ENCODE peak calls at places on chromosomes 13 and 19, in four cellular contexts. One of them, this sample, is unnamed.
A peak's percentile ranks its signal among the peaks of the same experiment; 100 is the strongest.

GRCh38 chr13:70188567-70188966 is 80.3 kb upstream of the KLHL1 start:
- DNase-seq in prostate gland: no peak
- DNase-seq in hepatocyte: no peak
- DNase-seq in psoas muscle: no peak
- DNase-seq in this sample: no peak

GRCh38 chr13:74730556-74731331 is 596.5 kb upstream of the KLF12 start:
- DNase-seq in hepatocyte: no peak
- DNase-seq in psoas muscle: no peak
- DNase-seq in prostate gland: no peak
- DNase-seq in this sample: no peak

GRCh38 chr19:53157601-53158000 is 1.3 kb downstream of the ZNF347 start:
- DNase-seq in psoas muscle: no peak
- DNase-seq in hepatocyte: peak; percentile 25
- DNase-seq in prostate gland: peak; percentile 11
- DNase-seq in this sample: no peak

GRCh38 chr19:10228925-10229324 is 2.2 kb downstream of the S1PR2 start:
- DNase-seq in prostate gland: no peak
- DNase-seq in psoas muscle: no peak
- DNase-seq in hepatocyte: peak; percentile 48
- DNase-seq in this sample: no peak

GRCh38 chr13:50950808-50951207 is 41.2 kb downstream of the RNASEH2B start:
- DNase-seq in prostate gland: no peak
- DNase-seq in hepatocyte: no peak
- DNase-seq in psoas muscle: no peak
- DNase-seq in this sample: no peak

GRCh38 chr19:10431254-10431942 is 11.1 kb downstream of the PDE4A start:
- DNase-seq in psoas muscle: peak; percentile 53
- DNase-seq in hepatocyte: no peak
- DNase-seq in prostate gland: no peak
- DNase-seq in this sample: peak; percentile 54

GRCh38 chr13:92074658-92075057 is 676.2 kb downstream of the GPC5 start:
- DNase-seq in psoas muscle: no peak
- DNase-seq in prostate gland: no peak
- DNase-seq in hepatocyte: peak; percentile 35
- DNase-seq in this sample: no peak

GRCh38 chr19:56538761-56539263 is at the start of gene ZFP28:
- DNase-seq in psoas muscle: peak; percentile 85
- DNase-seq in prostate gland: peak; percentile 73
- DNase-seq in hepatocyte: no peak
- DNase-seq in this sample: peak; percentile 69

GRCh38 chr19:55832676-55833075 is 877 bp upstream of the NLRP11 start:
- DNase-seq in hepatocyte: no peak
- DNase-seq in psoas muscle: no peak
- DNase-seq in prostate gland: no peak
- DNase-seq in this sample: no peak

GRCh38 chr19:41799444-41800000 is 3.1 kb downstream of the CEACAM3 start:
- DNase-seq in hepatocyte: no peak
- DNase-seq in prostate gland: peak; percentile 28
- DNase-seq in psoas muscle: no peak
- DNase-seq in this sample: no peak

GRCh38 chr13:28531195-28531955 is 36.4 kb upstream of the FLT1 start:
- DNase-seq in psoas muscle: peak; percentile 45
- DNase-seq in hepatocyte: peak; percentile 44
- DNase-seq in prostate gland: no peak
- DNase-seq in this sample: no peak

GRCh38 chr13:95704510-95704909 is 27.6 kb downstream of the DNAJC3 start:
- DNase-seq in psoas muscle: no peak
- DNase-seq in hepatocyte: no peak
- DNase-seq in prostate gland: no peak
- DNase-seq in this sample: no peak

GRCh38 chr19:13888281-13888680 is 11.3 kb downstream of the NANOS3 start:
- DNase-seq in hepatocyte: no peak
- DNase-seq in psoas muscle: no peak
- DNase-seq in prostate gland: no peak
- DNase-seq in this sample: no peak

GRCh38 chr13:44197791-44198770 is 175.5 kb upstream of the SERP2 start:
- DNase-seq in hepatocyte: no peak
- DNase-seq in prostate gland: no peak
- DNase-seq in psoas muscle: no peak
- DNase-seq in this sample: no peak

GRCh38 chr19:14383898-14384669 is 2.8 kb downstream of the ADGRE5 start:
- DNase-seq in prostate gland: no peak
- DNase-seq in psoas muscle: no peak
- DNase-seq in hepatocyte: no peak
- DNase-seq in this sample: peak; percentile 71

GRCh38 chr13:74695021-74695800 is 561.0 kb upstream of the KLF12 start:
- DNase-seq in hepatocyte: no peak
- DNase-seq in psoas muscle: no peak
- DNase-seq in prostate gland: no peak
- DNase-seq in this sample: no peak

GRCh38 chr13:98549006-98549727 is 27.7 kb downstream of the STK24 start:
- DNase-seq in psoas muscle: no peak
- DNase-seq in prostate gland: no peak
- DNase-seq in hepatocyte: no peak
- DNase-seq in this sample: no peak

GRCh38 chr13:73039201-73040108 is 19.4 kb upstream of the KLF5 start:
- DNase-seq in prostate gland: no peak
- DNase-seq in hepatocyte: no peak
- DNase-seq in psoas muscle: no peak
- DNase-seq in this sample: no peak

GRCh38 chr19:5321066-5321642 is 19.5 kb downstream of the PTPRS start:
- DNase-seq in prostate gland: no peak
- DNase-seq in psoas muscle: no peak
- DNase-seq in hepatocyte: no peak
- DNase-seq in this sample: no peak

GRCh38 chr13:36752673-36753072 is 66.3 kb upstream of the RFXAP start:
- DNase-seq in psoas muscle: no peak
- DNase-seq in hepatocyte: no peak
- DNase-seq in prostate gland: no peak
- DNase-seq in this sample: no peak

GRCh38 chr19:35760711-35761349 is 2.9 kb downstream of the PROSER3 start:
- DNase-seq in prostate gland: no peak
- DNase-seq in hepatocyte: no peak
- DNase-seq in psoas muscle: no peak
- DNase-seq in this sample: no peak

GRCh38 chr13:70520275-70520674 is 412.0 kb upstream of the KLHL1 start:
- DNase-seq in psoas muscle: no peak
- DNase-seq in hepatocyte: no peak
- DNase-seq in prostate gland: no peak
- DNase-seq in this sample: no peak

GRCh38 chr19:56217039-56217949 is 15.2 kb downstream of the ZSCAN5C start:
- DNase-seq in psoas muscle: no peak
- DNase-seq in prostate gland: peak; percentile 24
- DNase-seq in hepatocyte: peak; percentile 14
- DNase-seq in this sample: no peak

GRCh38 chr13:91318886-91319285 is 28.6 kb upstream of the MIR17HG start:
- DNase-seq in psoas muscle: no peak
- DNase-seq in prostate gland: no peak
- DNase-seq in hepatocyte: no peak
- DNase-seq in this sample: no peak

GRCh38 chr13:44810067-44810840 is 179.0 kb downstream of the NUFIP1 start:
- DNase-seq in hepatocyte: peak; percentile 35
- DNase-seq in prostate gland: peak; percentile 54
- DNase-seq in psoas muscle: no peak
- DNase-seq in this sample: no peak

GRCh38 chr19:15412832-15413231 is 6.0 kb downstream of the AKAP8L start:
- DNase-seq in hepatocyte: peak; percentile 9
- DNase-seq in psoas muscle: no peak
- DNase-seq in prostate gland: no peak
- DNase-seq in this sample: no peak
- H3K4me1 ChIP-seq in hepatocyte: peaks cover 31% of the 10 kb centered on the region
- H3K4me1 ChIP-seq in psoas muscle: peaks cover 85% of the 10 kb centered on the region
- H3K4me1 ChIP-seq in prostate gland: peaks cover 13% of the 10 kb centered on the region
- H3K4me1 ChIP-seq in this sample: peaks cover 12% of the 10 kb centered on the region

GRCh38 chr13:21034602-21035190 is 26.7 kb downstream of the LATS2 start:
- DNase-seq in hepatocyte: no peak
- DNase-seq in psoas muscle: no peak
- DNase-seq in prostate gland: no peak
- DNase-seq in this sample: no peak
- H3K4me1 ChIP-seq in hepatocyte: peaks cover 17% of the 10 kb centered on the region
- H3K4me1 ChIP-seq in psoas muscle: peaks cover 68% of the 10 kb centered on the region
- H3K4me1 ChIP-seq in prostate gland: peaks cover 29% of the 10 kb centered on the region
- H3K4me1 ChIP-seq in this sample: peaks cover 4% of the 10 kb centered on the region

GRCh38 chr13:40982772-40983171 is 36.3 kb downstream of the ELF1 start:
- DNase-seq in psoas muscle: no peak
- DNase-seq in prostate gland: peak; percentile 52
- DNase-seq in hepatocyte: peak; percentile 37
- DNase-seq in this sample: peak; percentile 23

GRCh38 chr13:40981949-40982348 is 37.2 kb downstream of the ELF1 start:
- DNase-seq in hepatocyte: no peak
- DNase-seq in prostate gland: no peak
- DNase-seq in psoas muscle: no peak
- DNase-seq in this sample: no peak

GRCh38 chr13:40983269-40983668 is 35.8 kb downstream of the ELF1 start:
- DNase-seq in prostate gland: no peak
- DNase-seq in psoas muscle: no peak
- DNase-seq in hepatocyte: no peak
- DNase-seq in this sample: no peak

GRCh38 chr13:40980466-40980865 is 38.6 kb downstream of the ELF1 start:
- DNase-seq in prostate gland: no peak
- DNase-seq in hepatocyte: no peak
- DNase-seq in psoas muscle: no peak
- DNase-seq in this sample: no peak

GRCh38 chr13:40981361-40981760 is 37.8 kb downstream of the ELF1 start:
- DNase-seq in psoas muscle: no peak
- DNase-seq in prostate gland: no peak
- DNase-seq in hepatocyte: no peak
- DNase-seq in this sample: no peak
- H3K4me1 ChIP-seq in psoas muscle: peaks cover 46% of the 10 kb centered on the region
- H3K4me1 ChIP-seq in prostate gland: peaks cover 15% of the 10 kb centered on the region
- H3K4me1 ChIP-seq in hepatocyte: peaks cover 31% of the 10 kb centered on the region
- H3K4me1 ChIP-seq in this sample: peaks cover 25% of the 10 kb centered on the region

DNA sequence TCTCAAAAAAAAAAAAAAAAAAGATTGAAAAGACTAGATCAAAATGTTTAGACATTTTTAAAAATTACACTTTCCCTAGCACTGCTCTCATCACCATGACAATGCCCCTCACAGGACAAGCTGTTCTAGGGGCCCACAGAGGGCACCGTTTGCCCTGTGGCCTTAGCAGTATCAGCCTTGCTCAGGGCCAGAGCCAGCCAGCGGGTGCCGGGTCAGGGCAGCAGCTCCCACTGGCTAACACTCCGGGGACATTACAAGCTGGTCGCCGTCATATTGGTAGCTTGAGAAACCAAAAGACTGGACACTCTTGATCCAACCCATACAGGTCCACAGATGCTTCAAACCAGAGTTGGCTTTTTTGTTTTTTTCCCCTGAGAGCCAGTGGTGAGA is 18.0 kb downstream of the CAPN12 start:
- DNase-seq in prostate gland: no peak
- DNase-seq in hepatocyte: no peak
- DNase-seq in psoas muscle: no peak
- DNase-seq in this sample: no peak
- H3K4me1 ChIP-seq in prostate gland: no peaks in the 10 kb centered on the region
- H3K4me1 ChIP-seq in hepatocyte: no peaks in the 10 kb centered on the region
- H3K4me1 ChIP-seq in psoas muscle: peaks cover 3% of the 10 kb centered on the region
- H3K4me1 ChIP-seq in this sample: peaks cover 3% of the 10 kb centered on the region

GRCh38 chr19:39332293-39332692 is 3.5 kb downstream of the GMFG start:
- DNase-seq in psoas muscle: no peak
- DNase-seq in hepatocyte: no peak
- DNase-seq in prostate gland: no peak
- DNase-seq in this sample: no peak

GRCh38 chr19:39336483-39336882 is 640 bp upstream of the GMFG start:
- DNase-seq in prostate gland: no peak
- DNase-seq in psoas muscle: no peak
- DNase-seq in hepatocyte: no peak
- DNase-seq in this sample: no peak

GRCh38 chr19:39335168-39335567 is 675 bp downstream of the GMFG start:
- DNase-seq in prostate gland: no peak
- DNase-seq in psoas muscle: no peak
- DNase-seq in hepatocyte: no peak
- DNase-seq in this sample: no peak

GRCh38 chr19:39333507-39333906 is 2.3 kb downstream of the GMFG start:
- DNase-seq in psoas muscle: no peak
- DNase-seq in prostate gland: no peak
- DNase-seq in hepatocyte: no peak
- DNase-seq in this sample: no peak

DNA sequence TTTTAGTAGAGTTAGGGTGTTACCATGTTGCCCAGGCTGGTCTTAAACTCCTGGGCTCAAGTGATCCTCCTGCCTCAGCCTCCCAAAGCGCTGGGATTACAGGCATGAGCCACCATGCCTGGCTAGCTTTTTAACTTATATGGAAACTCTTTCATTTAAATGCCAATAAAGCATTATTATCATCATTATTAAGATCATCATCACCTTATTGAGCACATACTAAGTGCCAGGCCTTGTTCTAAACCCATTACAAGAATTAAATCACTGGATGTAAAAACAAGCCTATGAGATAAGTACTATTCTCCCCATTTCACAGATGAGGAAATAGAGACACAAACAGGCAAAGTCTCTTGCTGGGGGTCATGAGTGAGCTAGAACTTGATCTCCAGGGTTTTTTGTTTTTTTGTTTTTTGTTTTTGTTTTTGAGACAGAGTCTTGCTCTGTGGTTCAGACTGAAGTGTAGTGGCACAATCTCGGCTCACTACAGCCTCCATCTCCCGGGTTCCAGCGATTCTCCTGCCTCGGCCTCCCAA is 1.3 kb downstream of the GMFG start:
- DNase-seq in hepatocyte: no peak
- DNase-seq in psoas muscle: no peak
- DNase-seq in prostate gland: no peak
- DNase-seq in this sample: no peak
- H3K4me1 ChIP-seq in hepatocyte: no peaks in the 10 kb centered on the region
- H3K4me1 ChIP-seq in psoas muscle: no peaks in the 10 kb centered on the region
- H3K4me1 ChIP-seq in prostate gland: no peaks in the 10 kb centered on the region
- H3K4me1 ChIP-seq in this sample: peaks cover 17% of the 10 kb centered on the region

DNA sequence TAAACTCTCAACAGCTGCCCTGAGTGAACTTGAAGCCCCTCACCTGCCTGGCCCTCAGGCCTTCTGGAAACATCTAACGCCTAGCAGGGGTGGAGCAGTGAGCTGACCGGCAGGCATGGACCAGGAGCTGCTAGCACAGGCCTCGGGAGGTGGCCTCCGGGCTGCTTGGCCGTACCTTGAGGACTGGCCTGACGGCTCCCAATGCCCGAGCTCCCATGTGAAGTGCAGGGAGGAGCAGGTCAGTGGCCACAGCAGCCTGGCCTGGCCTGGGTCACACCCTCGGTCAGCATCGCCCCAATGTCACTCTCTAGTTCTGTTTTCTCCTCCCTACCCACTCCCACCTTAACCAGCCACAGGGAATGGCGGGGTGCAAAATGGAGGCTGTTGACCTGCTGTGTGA is 19.0 kb downstream of the TSHZ3 start:
- DNase-seq in psoas muscle: no peak
- DNase-seq in prostate gland: no peak
- DNase-seq in hepatocyte: no peak
- DNase-seq in this sample: no peak
- H3K4me1 ChIP-seq in psoas muscle: no peaks in the 10 kb centered on the region
- H3K4me1 ChIP-seq in prostate gland: peaks cover 16% of the 10 kb centered on the region
- H3K4me1 ChIP-seq in hepatocyte: peaks cover 21% of the 10 kb centered on the region
- H3K4me1 ChIP-seq in this sample: no peaks in the 10 kb centered on the region

This sample was measured in effector memory CD4-positive, alpha-beta T cell.